ENCODE peak calls at places on chromosomes 12 and 14, in four cellular contexts. One of them, this sample, is unnamed.
A peak's percentile ranks its signal among the peaks of the same experiment; 100 is the strongest.

GRCh38 chr12:42056130-42056529 is 88.5 kb downstream of the GXYLT1 start:
- DNase-seq in neural progenitor cell: no peak
- DNase-seq in psoas muscle: no peak
- DNase-seq in CD8-positive, alpha-beta T cell: no peak
- DNase-seq in this sample: no peak

GRCh38 chr14:93859957-93860356 is 67.2 kb upstream of the FAM181A start:
- DNase-seq in neural progenitor cell: no peak
- DNase-seq in CD8-positive, alpha-beta T cell: no peak
- DNase-seq in psoas muscle: peak; percentile 57
- DNase-seq in this sample: no peak

GRCh38 chr14:50758945-50759344 is 72.0 kb downstream of the NIN start:
- DNase-seq in neural progenitor cell: no peak
- DNase-seq in psoas muscle: no peak
- DNase-seq in CD8-positive, alpha-beta T cell: no peak
- DNase-seq in this sample: no peak

GRCh38 chr12:122350444-122350843 is 72.0 kb downstream of the CLIP1 start:
- DNase-seq in psoas muscle: peak; percentile 40
- DNase-seq in neural progenitor cell: no peak
- DNase-seq in CD8-positive, alpha-beta T cell: no peak
- DNase-seq in this sample: no peak

GRCh38 chr12:47397664-47398281 is 308.1 kb downstream of the RPAP3 start:
- DNase-seq in CD8-positive, alpha-beta T cell: no peak
- DNase-seq in neural progenitor cell: peak; percentile 20
- DNase-seq in psoas muscle: no peak
- DNase-seq in this sample: no peak

GRCh38 chr12:132492522-132492921 is 2.6 kb downstream of the FBRSL1 start:
- DNase-seq in psoas muscle: no peak
- DNase-seq in neural progenitor cell: no peak
- DNase-seq in CD8-positive, alpha-beta T cell: no peak
- DNase-seq in this sample: no peak

GRCh38 chr14:44279357-44279756 is 227.7 kb downstream of the FSCB start:
- DNase-seq in neural progenitor cell: no peak
- DNase-seq in CD8-positive, alpha-beta T cell: no peak
- DNase-seq in psoas muscle: no peak
- DNase-seq in this sample: no peak

GRCh38 chr12:84070311-84070710 is 842.3 kb downstream of the SLC6A15 start:
- DNase-seq in CD8-positive, alpha-beta T cell: no peak
- DNase-seq in psoas muscle: peak; percentile 37
- DNase-seq in neural progenitor cell: no peak
- DNase-seq in this sample: peak; percentile 90

GRCh38 chr14:84969501-84969900 is 560.4 kb upstream of the FLRT2 start:
- DNase-seq in psoas muscle: no peak
- DNase-seq in neural progenitor cell: no peak
- DNase-seq in CD8-positive, alpha-beta T cell: no peak
- DNase-seq in this sample: no peak

GRCh38 chr12:124153396-124153795 is 141.5 kb upstream of the RFLNA start:
- DNase-seq in psoas muscle: no peak
- DNase-seq in neural progenitor cell: no peak
- DNase-seq in CD8-positive, alpha-beta T cell: no peak
- DNase-seq in this sample: no peak

GRCh38 chr12:3694673-3695072 is 58.2 kb downstream of the CRACR2A start:
- DNase-seq in CD8-positive, alpha-beta T cell: no peak
- DNase-seq in psoas muscle: no peak
- DNase-seq in neural progenitor cell: no peak
- DNase-seq in this sample: no peak

GRCh38 chr12:3697311-3697870 is 55.5 kb downstream of the CRACR2A start:
- DNase-seq in CD8-positive, alpha-beta T cell: no peak
- DNase-seq in psoas muscle: no peak
- DNase-seq in neural progenitor cell: no peak
- DNase-seq in this sample: no peak

GRCh38 chr12:3692616-3693365 is 60.1 kb downstream of the CRACR2A start:
- DNase-seq in CD8-positive, alpha-beta T cell: no peak
- DNase-seq in neural progenitor cell: no peak
- DNase-seq in psoas muscle: no peak
- DNase-seq in this sample: no peak

GRCh38 chr12:3700861-3701260 is 52.0 kb downstream of the CRACR2A start:
- DNase-seq in psoas muscle: no peak
- DNase-seq in neural progenitor cell: no peak
- DNase-seq in CD8-positive, alpha-beta T cell: no peak
- DNase-seq in this sample: no peak

GRCh38 chr12:3698218-3698974 is 54.5 kb downstream of the CRACR2A start:
- DNase-seq in CD8-positive, alpha-beta T cell: no peak
- DNase-seq in neural progenitor cell: peak; percentile 48
- DNase-seq in psoas muscle: no peak
- DNase-seq in this sample: no peak
- H3K4me3 ChIP-seq in CD8-positive, alpha-beta T cell: no peak overlapping the region
- H3K4me3 ChIP-seq in neural progenitor cell: no peak overlapping the region
- H3K4me3 ChIP-seq in psoas muscle: no peak overlapping the region
- H3K4me3 ChIP-seq in this sample: no peak overlapping the region

DNA sequence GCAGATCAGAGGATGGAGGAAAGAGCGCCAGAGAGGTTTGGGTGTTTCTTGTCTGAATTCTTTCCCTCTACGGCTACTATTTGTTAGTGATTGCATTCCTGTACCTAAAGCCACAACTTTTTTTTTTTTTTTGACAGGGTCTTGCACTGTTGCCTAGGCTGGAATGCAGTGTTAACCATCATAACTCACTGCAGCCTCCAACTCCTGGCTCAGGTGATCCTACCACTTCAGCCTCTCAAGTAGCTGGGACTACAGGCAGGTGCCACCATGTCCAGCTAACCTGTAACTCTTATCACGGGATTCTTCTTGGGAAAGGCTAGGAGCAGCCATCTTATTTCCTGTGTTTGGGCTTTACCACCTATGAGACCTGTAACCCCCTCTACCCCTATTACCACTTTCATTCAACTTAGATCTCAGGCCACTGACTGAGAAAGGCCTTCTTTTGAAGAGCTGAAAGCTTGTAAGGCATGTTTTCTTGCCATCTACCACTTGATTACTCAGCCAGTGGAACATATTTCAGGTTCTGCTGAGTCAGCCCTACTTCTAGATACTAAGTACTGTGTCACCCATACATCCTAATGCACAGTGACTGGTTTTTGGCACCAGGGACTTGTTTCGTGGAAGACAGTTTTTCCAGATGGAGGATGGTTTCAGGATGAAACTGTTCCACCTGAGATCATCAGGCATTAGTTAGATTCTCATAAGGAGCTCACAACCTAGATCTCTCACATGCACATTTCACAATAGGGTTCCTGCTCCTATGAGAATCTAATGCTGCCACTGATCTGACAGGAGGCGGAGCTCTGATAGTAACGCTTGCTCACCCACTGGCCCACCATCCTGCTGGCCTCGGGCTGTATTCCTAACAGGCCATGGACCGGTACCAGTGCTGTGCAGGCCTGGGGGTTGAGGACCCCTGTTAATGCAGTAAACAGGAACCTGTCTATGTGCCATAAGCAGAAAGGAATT is 6.9 kb downstream of the VEZT start:
- DNase-seq in psoas muscle: no peak
- DNase-seq in neural progenitor cell: no peak
- DNase-seq in CD8-positive, alpha-beta T cell: no peak
- DNase-seq in this sample: no peak
- H3K9me3 ChIP-seq in psoas muscle: no peaks in the 10 kb centered on the region
- H3K9me3 ChIP-seq in neural progenitor cell: no peaks in the 10 kb centered on the region
- H3K9me3 ChIP-seq in CD8-positive, alpha-beta T cell: no peaks in the 10 kb centered on the region
- H3K9me3 ChIP-seq in this sample: no peaks in the 10 kb centered on the region

DNA sequence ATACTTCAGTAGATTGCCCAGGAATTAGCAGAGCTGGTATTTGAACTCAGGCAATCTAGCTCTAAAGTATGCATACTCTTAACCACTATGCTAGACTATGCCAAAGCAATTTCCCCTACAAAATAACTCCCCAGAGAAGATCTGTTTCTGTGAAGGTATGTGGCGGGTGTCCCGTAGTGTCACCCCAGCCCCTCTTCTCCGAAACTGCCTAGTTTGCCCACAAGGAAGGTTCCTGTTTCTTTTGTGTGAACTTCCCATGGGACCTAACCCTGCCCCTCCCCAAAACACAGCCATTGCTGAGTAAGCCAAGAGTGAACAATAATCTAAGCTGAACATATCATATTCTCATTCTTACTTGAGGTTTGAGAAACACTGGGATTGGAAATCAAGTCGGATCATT is 15.5 kb upstream of the RAP1B start:
- DNase-seq in psoas muscle: no peak
- DNase-seq in neural progenitor cell: no peak
- DNase-seq in CD8-positive, alpha-beta T cell: no peak
- DNase-seq in this sample: no peak
- H3K4me3 ChIP-seq in psoas muscle: no peak overlapping the region
- H3K4me3 ChIP-seq in neural progenitor cell: no peak overlapping the region
- H3K4me3 ChIP-seq in CD8-positive, alpha-beta T cell: no peak overlapping the region
- H3K4me3 ChIP-seq in this sample: no peak overlapping the region

DNA sequence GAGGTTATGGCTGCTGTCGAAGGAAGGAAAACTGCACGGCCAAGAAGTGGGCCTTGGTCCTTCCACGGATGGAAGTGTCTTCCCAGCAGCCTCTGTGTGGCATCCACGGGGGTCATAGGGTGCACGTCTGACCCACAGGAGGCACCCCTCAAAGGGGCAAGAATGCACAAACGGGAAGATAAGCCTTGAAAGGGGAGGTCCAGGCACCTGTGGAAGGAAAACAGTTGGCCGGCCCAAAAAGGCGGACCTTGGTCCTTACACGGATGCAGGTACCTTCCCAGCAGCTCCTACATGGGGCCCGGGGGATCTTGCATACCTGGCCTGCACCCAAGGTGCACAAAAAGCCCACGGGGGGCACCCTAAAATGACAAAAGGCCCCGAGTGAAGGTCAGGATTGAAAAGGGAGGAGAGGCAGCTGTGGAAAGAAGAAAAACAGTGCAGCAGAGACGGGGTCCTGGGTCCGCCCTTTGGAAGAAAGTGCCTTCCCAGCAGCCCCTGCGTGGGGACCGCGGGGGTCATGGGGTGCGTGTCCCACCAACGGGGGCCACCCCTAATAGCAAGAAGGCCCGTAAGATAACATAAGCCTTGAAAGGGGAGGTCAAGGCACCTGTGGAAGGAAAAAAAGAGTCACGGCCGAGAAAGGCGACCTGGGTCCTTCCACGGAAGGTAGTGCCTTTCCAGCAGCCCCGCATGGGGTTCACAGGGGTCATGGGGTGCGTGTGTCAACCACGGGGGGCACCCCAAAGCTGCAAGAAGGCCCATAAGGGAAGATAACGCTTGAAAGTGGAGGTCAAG is 276.1 kb downstream of the ALG10 start:
- DNase-seq in neural progenitor cell: no peak
- DNase-seq in psoas muscle: peak; percentile 3
- DNase-seq in CD8-positive, alpha-beta T cell: no peak
- DNase-seq in this sample: no peak
- H3K9me3 ChIP-seq in neural progenitor cell: no peaks in the 10 kb centered on the region
- H3K9me3 ChIP-seq in psoas muscle: no peaks in the 10 kb centered on the region
- H3K9me3 ChIP-seq in CD8-positive, alpha-beta T cell: no peaks in the 10 kb centered on the region
- H3K9me3 ChIP-seq in this sample: no peaks in the 10 kb centered on the region

GRCh38 chr12:15534870-15535269 is 212.6 kb downstream of the PTPRO start:
- DNase-seq in neural progenitor cell: no peak
- DNase-seq in CD8-positive, alpha-beta T cell: no peak
- DNase-seq in psoas muscle: no peak
- DNase-seq in this sample: no peak

GRCh38 chr12:15535287-15535895 is 213.1 kb downstream of the PTPRO start:
- DNase-seq in CD8-positive, alpha-beta T cell: no peak
- DNase-seq in neural progenitor cell: no peak
- DNase-seq in psoas muscle: no peak
- DNase-seq in this sample: no peak

GRCh38 chr12:15536446-15536845 is 214.1 kb downstream of the PTPRO start:
- DNase-seq in CD8-positive, alpha-beta T cell: no peak
- DNase-seq in psoas muscle: no peak
- DNase-seq in neural progenitor cell: no peak
- DNase-seq in this sample: no peak

GRCh38 chr12:15532364-15532977 is 210.2 kb downstream of the PTPRO start:
- DNase-seq in CD8-positive, alpha-beta T cell: peak; percentile 37
- DNase-seq in neural progenitor cell: peak; percentile 72
- DNase-seq in psoas muscle: no peak
- DNase-seq in this sample: no peak

DNA sequence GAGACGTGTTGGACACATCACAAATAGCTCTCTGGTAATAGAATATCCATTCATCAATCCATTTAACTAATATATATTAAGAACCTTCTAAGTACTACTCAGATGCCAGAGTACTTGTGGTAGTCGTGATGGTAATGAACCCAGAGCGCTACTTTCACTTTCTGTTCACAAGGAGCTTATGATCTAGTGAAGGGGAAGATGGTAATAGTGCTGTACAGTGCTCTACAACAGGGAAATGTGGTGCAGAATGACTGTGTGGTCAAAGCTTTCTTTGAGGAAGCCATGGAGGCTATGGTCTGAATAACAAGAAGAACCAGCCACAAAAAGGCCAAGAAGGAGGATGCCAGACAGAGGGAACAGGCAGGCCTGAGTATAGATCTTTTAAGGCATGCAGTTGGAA is 212.0 kb downstream of the PTPRO start:
- DNase-seq in CD8-positive, alpha-beta T cell: no peak
- DNase-seq in psoas muscle: no peak
- DNase-seq in neural progenitor cell: no peak
- DNase-seq in this sample: no peak
- H3K4me3 ChIP-seq in CD8-positive, alpha-beta T cell: peak overlapping the region; percentile 2
- H3K4me3 ChIP-seq in psoas muscle: no peak overlapping the region
- H3K4me3 ChIP-seq in neural progenitor cell: no peak overlapping the region
- H3K4me3 ChIP-seq in this sample: no peak overlapping the region

DNA sequence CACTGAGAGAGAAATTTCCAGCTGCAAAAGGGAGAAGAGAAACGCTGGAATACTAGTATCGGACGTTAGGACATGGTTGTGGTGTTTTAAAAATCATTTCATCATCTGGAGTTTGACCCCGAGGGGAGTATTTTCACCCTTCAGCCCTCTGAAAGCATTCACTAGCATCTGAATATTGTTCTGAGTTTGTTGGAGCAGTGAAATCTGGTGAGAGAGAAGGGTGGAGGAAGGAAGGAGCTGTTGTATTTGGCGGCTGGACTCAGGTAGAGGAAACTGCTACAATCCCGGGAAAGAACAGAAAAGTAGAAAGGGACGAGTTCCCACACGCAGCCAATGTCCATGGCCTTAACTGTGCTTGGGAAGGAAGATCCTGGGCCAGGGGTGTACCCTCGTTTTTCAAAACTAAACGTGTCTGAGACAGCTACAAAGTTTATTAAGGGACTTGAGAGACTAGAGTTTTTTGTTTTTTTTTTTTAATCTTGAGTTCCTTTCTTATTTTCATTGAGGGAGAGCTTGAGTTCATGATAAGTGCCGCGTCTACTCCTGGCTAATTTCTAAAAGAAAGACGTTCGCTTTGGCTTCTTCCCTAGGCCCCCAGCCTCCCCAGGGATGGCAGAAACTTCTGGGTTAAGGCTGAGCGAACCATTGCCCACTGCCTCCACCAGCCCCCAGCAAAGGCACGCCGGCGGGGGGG is 870 bp upstream of the CDKN1B start:
- DNase-seq in neural progenitor cell: no peak
- DNase-seq in CD8-positive, alpha-beta T cell: no peak
- DNase-seq in psoas muscle: no peak
- DNase-seq in this sample: no peak
- H3K9me3 ChIP-seq in neural progenitor cell: no peaks in the 10 kb centered on the region
- H3K9me3 ChIP-seq in CD8-positive, alpha-beta T cell: no peaks in the 10 kb centered on the region
- H3K9me3 ChIP-seq in psoas muscle: no peaks in the 10 kb centered on the region
- H3K9me3 ChIP-seq in this sample: no peaks in the 10 kb centered on the region

This sample was measured in vagina.